ENCODE peak calls at places on chromosomes 1 and 21, in eight cellular contexts. W is AG10803; N is stimulated activated naive CD4-positive, alpha-beta T cell treated with Interleukin-2 at 50 U/mL for 16 hours; M is mesothelial cell of epicardium; I is anterior cingulate cortex; B is NCI-H1694 treated with DMSO at 0.1 percent for 48 hours; P is SHP77; A is iPS-NIHi11. D is an unnamed sample.
A peak's percentile ranks its signal among the peaks of the same experiment; 100 is the strongest.

GRCh38 chr1:54312874-54313316 is 93.3 kb downstream of the SSBP3 start:
- DNase-seq in I (no peak), W (peak; percentile 82), M (no peak), P (no peak), N (no peak), B (peak; percentile 17), A (no peak), D (no peak)

GRCh38 chr1:203589201-203589600 is 37.4 kb upstream of the ATP2B4 start:
- DNase-seq in B (no peak), W (no peak), M (no peak), A (no peak), I (no peak), P (no peak), N (no peak), D (no peak)

GRCh38 chr1:24486296-24487065 is 16.2 kb upstream of the RCAN3 start:
- DNase-seq in A (no peak), I (no peak), W (no peak), N (peak; percentile 18), M (no peak), B (no peak), P (no peak), D (no peak)

GRCh38 chr1:12756756-12757433 is 10.9 kb downstream of the CFAP107 start:
- DNase-seq in M (no peak), A (no peak), B (no peak), P (no peak), N (no peak), W (peak; percentile 45), I (no peak), D (no peak)

GRCh38 chr1:108813326-108813725 is 43.6 kb downstream of the AKNAD1 start:
- DNase-seq in W (no peak), I (no peak), B (no peak), M (no peak), N (no peak), P (no peak), A (no peak), D (no peak)

GRCh38 chr1:212691561-212692071 is 8.0 kb downstream of the BATF3 start:
- DNase-seq in N (no peak), M (no peak), B (no peak), P (no peak), W (no peak), A (no peak), I (no peak), D (no peak)

GRCh38 chr1:204167730-204168129 is 1.6 kb upstream of the REN start:
- DNase-seq in W (no peak), N (no peak), M (no peak), B (no peak), I (no peak), P (no peak), A (no peak), D (no peak)

GRCh38 chr1:231618588-231619256 is 7.9 kb upstream of the DISC1 start:
- DNase-seq in B (no peak), I (no peak), P (no peak), N (no peak), W (no peak), M (no peak), A (no peak), D (no peak)

GRCh38 chr1:201358596-201358995 is 18.9 kb downstream of the TNNT2 start:
- DNase-seq in B (no peak), W (peak; percentile 6), A (no peak), N (no peak), M (no peak), P (no peak), I (no peak), D (no peak)

GRCh38 chr1:20114021-20114648 is 5.2 kb downstream of the PLA2G2D start:
- DNase-seq in P (no peak), M (no peak), N (no peak), I (no peak), B (no peak), W (no peak), A (no peak), D (no peak)

GRCh38 chr1:154847891-154848290 is 22.2 kb downstream of the KCNN3 start:
- DNase-seq in N (no peak), A (no peak), P (peak; percentile 76), W (peak; percentile 30), B (peak; percentile 99), M (no peak), I (peak; percentile 53), D (no peak)

GRCh38 chr1:153245466-153245865 is 14.0 kb upstream of the LORICRIN start:
- DNase-seq in A (no peak), W (no peak), M (no peak), P (no peak), N (no peak), I (no peak), B (no peak), D (no peak)

GRCh38 chr21:35652872-35653271 is 407.5 kb downstream of the SETD4 start:
- DNase-seq in M (no peak), B (no peak), I (no peak), W (no peak), A (no peak), P (no peak), N (no peak), D (no peak)

GRCh38 chr21:24310780-24311179 is 1296.5 kb downstream of the MRPL39 start:
- DNase-seq in M (no peak), B (no peak), W (no peak), P (no peak), A (no peak), I (no peak), N (no peak), D (no peak)

GRCh38 chr1:33560680-33561079 is 88.2 kb downstream of the ZSCAN20 start:
- DNase-seq in I (no peak), M (no peak), P (no peak), N (no peak), B (no peak), W (peak; percentile 15), A (no peak), D (no peak)

GRCh38 chr1:88684482-88685238 is 587 bp downstream of the PKN2 start:
- DNase-seq in P (peak; percentile 55), W (peak; percentile 23), M (peak; percentile 52), B (peak; percentile 27), N (peak; percentile 50), A (peak; percentile 82), I (no peak), D (peak; percentile 77)

GRCh38 chr1:153534226-153534932 is 1.4 kb downstream of the S100A6 start:
- DNase-seq in P (no peak), M (no peak), B (no peak), A (no peak), N (no peak), I (no peak), W (peak; percentile 46), D (peak; percentile 52)

GRCh38 chr1:118989006-118989736 is 1.0 kb upstream of the TBX15 start:
- DNase-seq in N (no peak), B (no peak), M (no peak), A (peak; percentile 45), W (no peak), P (no peak), I (no peak), D (no peak)

GRCh38 chr1:231628207-231628876 is 1.8 kb downstream of the DISC1 start:
- DNase-seq in P (no peak), M (no peak), B (no peak), I (no peak), A (no peak), N (peak; percentile 43), W (peak; percentile 45), D (no peak)

GRCh38 chr21:37272897-37273296 is 5.8 kb upstream of the VPS26C start:
- DNase-seq in I (no peak), W (no peak), B (no peak), P (no peak), M (no peak), N (no peak), A (no peak), D (no peak)

GRCh38 chr1:69572921-69573320 is 5.2 kb downstream of the LRRC7 start:
- DNase-seq in I (no peak), M (no peak), A (no peak), W (no peak), P (no peak), B (no peak), N (no peak), D (no peak)

GRCh38 chr1:94621392-94621791 is 79.8 kb upstream of the F3 start:
- DNase-seq in A (no peak), N (no peak), M (peak; percentile 38), I (no peak), B (no peak), P (no peak), W (no peak), D (peak; percentile 92)

GRCh38 chr1:192260076-192260475 is 56.7 kb upstream of the RGS21 start:
- DNase-seq in N (no peak), W (no peak), M (no peak), P (no peak), A (no peak), I (no peak), B (no peak), D (no peak)

GRCh38 chr1:154689063-154689462 is 81.1 kb upstream of the ADAR start:
- DNase-seq in P (no peak), B (no peak), I (no peak), M (no peak), W (no peak), A (no peak), N (no peak), D (no peak)

GRCh38 chr1:94142583-94142982 is 21.6 kb upstream of the ABCA4 start:
- DNase-seq in B (no peak), A (no peak), M (no peak), P (no peak), N (no peak), I (no peak), W (no peak), D (no peak)

GRCh38 chr1:62725255-62725654 is 37.1 kb upstream of the DOCK7 start:
- DNase-seq in W (peak; percentile 94), P (no peak), M (no peak), A (peak; percentile 27), B (no peak), N (no peak), I (no peak), D (no peak)

GRCh38 chr1:111570781-111571181 is 48.8 kb upstream of the RAP1A start:
- DNase-seq in I (no peak), W (no peak), N (peak; percentile 27), P (peak; percentile 8), B (no peak), M (no peak), A (peak; percentile 42), D (no peak)

GRCh38 chr1:115308969-115309368 is 29.1 kb downstream of the NGF start:
- DNase-seq in I (no peak), B (no peak), M (no peak), W (no peak), P (no peak), N (no peak), A (no peak), D (no peak)

GRCh38 chr1:205711105-205712048 is 31.1 kb upstream of the SLC45A3 start:
- DNase-seq in I (no peak), P (peak; percentile 20), B (peak; percentile 84), N (peak; percentile 35), M (peak; percentile 36), A (peak; percentile 71), W (peak; percentile 77), D (peak; percentile 77)

GRCh38 chr1:247043406-247043805 is 35.2 kb downstream of the ZNF670 start:
- DNase-seq in N (no peak), W (no peak), P (no peak), I (no peak), M (no peak), A (no peak), B (no peak), D (no peak)

GRCh38 chr1:92990828-92991227 is 29.6 kb upstream of the DIPK1A start:
- DNase-seq in N (no peak), A (no peak), W (no peak), M (no peak), B (no peak), P (peak; percentile 9), I (no peak), D (no peak)

GRCh38 chr1:59142663-59143487 is 154.0 kb upstream of the FGGY start:
- DNase-seq in W (peak; percentile 98), N (no peak), I (no peak), B (no peak), P (no peak), M (no peak), A (peak; percentile 64), D (peak; percentile 68)

GRCh38 chr1:225996946-225997545 is 2.1 kb downstream of the SDE2 start:
- DNase-seq in I (no peak), A (no peak), M (no peak), W (no peak), N (no peak), B (no peak), P (no peak), D (no peak)

GRCh38 chr1:208203848-208204609 is 40.2 kb downstream of the PLXNA2 start:
- DNase-seq in P (no peak), N (no peak), I (no peak), W (peak; percentile 87), M (no peak), B (no peak), A (no peak), D (no peak)